ENCODE peak calls at places on chromosomes 2 and 18, in seven cellular contexts. M, V, O, B, P, F and Q are unnamed samples.

GRCh38 chr2:15907461-15908324 is 32.7 kb upstream of the MYCN start:
- DNase-seq in M (no peak), P (no peak), B (no peak), O (no peak), F (no peak), V (no peak), Q (no peak)

GRCh38 chr2:222288590-222289279 is 10.1 kb downstream of the PAX3 start:
- DNase-seq in V (no peak), O (no peak), P (no peak), B (no peak), F (no peak), M (no peak), Q (no peak)

GRCh38 chr2:68436270-68436669 is 30.8 kb downstream of the FBXO48 start:
- DNase-seq in O (no peak), M (no peak), B (no peak), P (no peak), V (no peak), F (no peak), Q (no peak)

GRCh38 chr2:70949086-70949485 is 13.4 kb downstream of the ATP6V1B1 start:
- DNase-seq in O (no peak), P (no peak), B (no peak), M (no peak), F (no peak), V (no peak), Q (no peak)

GRCh38 chr18:13681701-13682100 is 44.7 kb downstream of the FAM210A start:
- DNase-seq in B (no peak), V (no peak), M (no peak), F (no peak), O (no peak), P (no peak), Q (no peak)

GRCh38 chr2:240405654-240406313 is 29.7 kb upstream of the GPC1 start:
- DNase-seq in F (no peak), V (no peak), P (no peak), B (no peak), M (peak), O (no peak), Q (no peak)

GRCh38 chr2:237733677-237734300 is 64.8 kb upstream of the RBM44 start:
- DNase-seq in O (no peak), P (no peak), F (no peak), B (no peak), M (no peak), V (no peak), Q (peak)

GRCh38 chr2:112031473-112031872 is 23.6 kb upstream of the TMEM87B start:
- DNase-seq in V (peak), F (no peak), O (no peak), B (no peak), M (no peak), P (peak), Q (no peak)

GRCh38 chr2:71746946-71747501 is 293.7 kb downstream of the DYSF start:
- DNase-seq in V (peak), F (no peak), B (no peak), O (peak), P (peak), M (peak), Q (peak)

GRCh38 chr2:172308253-172308935 is 119.0 kb upstream of the ITGA6 start:
- DNase-seq in P (no peak), M (no peak), V (no peak), B (no peak), F (no peak), O (no peak), Q (no peak)

GRCh38 chr2:86442642-86443005 is 1.5 kb downstream of the KDM3A start:
- DNase-seq in M (peak), V (peak), P (peak), O (peak), F (peak), B (peak), Q (peak)

GRCh38 chr2:175414872-175415487 is 233.5 kb upstream of the ATP5MC3 start:
- DNase-seq in P (peak), M (peak), F (no peak), V (peak), B (peak), O (peak), Q (peak)
- TF ChIP-seq CTCF in P (peak), M (peak), F (peak), V (peak), B (peak), O (peak), Q (peak)

DNA sequence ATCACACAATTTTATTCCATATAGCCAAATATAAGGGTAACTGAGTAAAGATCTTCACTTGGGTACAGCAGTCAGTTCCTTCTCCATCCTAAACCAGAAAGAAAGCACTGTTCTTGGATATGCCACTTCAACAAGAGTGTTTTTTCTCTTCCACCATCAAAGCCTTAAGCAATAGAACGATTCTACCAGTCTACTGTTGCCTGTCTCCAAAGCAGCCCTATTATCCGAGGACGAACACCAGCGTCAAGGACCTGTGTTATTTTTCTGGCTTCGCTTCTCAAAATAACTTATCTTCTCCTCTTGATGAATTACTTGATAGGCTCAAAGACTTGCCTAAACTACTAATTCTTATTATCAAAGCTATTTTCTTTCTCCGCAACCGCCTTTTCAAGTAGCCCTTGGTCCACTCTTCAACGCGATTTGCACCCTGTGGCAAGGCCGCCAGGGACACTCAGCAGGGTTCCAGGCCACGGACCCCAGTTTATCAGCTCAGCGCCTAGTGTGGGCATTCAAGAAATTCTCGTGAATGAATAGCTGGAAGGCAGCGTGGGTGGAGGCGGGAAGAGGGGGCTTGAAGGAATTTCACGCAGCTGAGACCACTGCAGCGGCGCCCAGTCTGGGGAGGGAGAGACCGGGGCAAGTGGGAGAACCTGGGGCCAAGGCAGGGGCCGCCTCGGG is 598 bp downstream of the ALS2 start:
- DNase-seq in O (no peak), F (no peak), M (no peak), V (peak), P (no peak), B (no peak), Q (peak)
- TF ChIP-seq CTCF in O (no peak), F (no peak), M (no peak), V (no peak), P (no peak), B (no peak), Q (no peak)

GRCh38 chr18:37553633-37554398 is 11.8 kb downstream of the CELF4 start:
- DNase-seq in O (no peak), F (no peak), P (no peak), V (no peak), M (no peak), B (no peak), Q (no peak)
- TF ChIP-seq CTCF in O (no peak), F (peak), P (no peak), V (no peak), M (no peak), B (peak), Q (no peak)

GRCh38 chr2:55268907-55269611 is at the start of gene MTIF2:
- DNase-seq in V (peak), O (peak), P (peak), B (peak), F (peak), M (peak), Q (peak)
- TF ChIP-seq CTCF in V (no peak), O (peak), P (no peak), B (peak), F (no peak), M (no peak), Q (no peak)

GRCh38 chr2:44937688-44938240 is 3.7 kb upstream of the SIX3 start:
- DNase-seq in P (no peak), V (no peak), O (no peak), F (peak), M (no peak), B (no peak), Q (no peak)
- TF ChIP-seq CTCF in P (no peak), V (no peak), O (no peak), F (no peak), M (no peak), B (no peak), Q (no peak)

GRCh38 chr18:49168970-49169619 is 218.3 kb upstream of the SMAD7 start:
- DNase-seq in V (no peak), P (no peak), F (peak), B (no peak), M (no peak), O (no peak), Q (no peak)
- TF ChIP-seq CTCF in V (no peak), P (no peak), F (peak), B (no peak), M (no peak), O (no peak), Q (no peak)

DNA sequence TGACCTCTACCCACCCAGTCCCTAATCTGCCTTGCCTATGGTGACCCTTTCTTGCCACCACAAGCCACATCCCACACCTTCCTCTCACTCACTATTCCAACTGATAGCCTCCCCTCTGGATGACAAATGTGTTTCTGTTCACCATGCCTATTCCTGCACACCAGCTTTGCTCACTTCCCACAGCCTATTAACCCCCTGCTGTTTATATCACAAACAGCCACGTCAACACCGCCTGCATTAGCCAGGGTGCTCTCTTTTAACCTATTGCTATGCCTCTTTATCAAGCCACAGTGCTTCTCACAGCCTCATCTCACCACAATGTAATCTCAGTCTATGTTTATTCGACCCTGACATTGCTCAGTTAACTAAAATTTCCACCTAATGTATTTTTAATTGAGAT is 271.8 kb downstream of the SUCLG1 start:
- DNase-seq in B (no peak), O (no peak), M (no peak), V (no peak), F (no peak), P (no peak), Q (no peak)
- TF ChIP-seq CTCF in B (no peak), O (no peak), M (no peak), V (no peak), F (no peak), P (no peak), Q (no peak)

DNA sequence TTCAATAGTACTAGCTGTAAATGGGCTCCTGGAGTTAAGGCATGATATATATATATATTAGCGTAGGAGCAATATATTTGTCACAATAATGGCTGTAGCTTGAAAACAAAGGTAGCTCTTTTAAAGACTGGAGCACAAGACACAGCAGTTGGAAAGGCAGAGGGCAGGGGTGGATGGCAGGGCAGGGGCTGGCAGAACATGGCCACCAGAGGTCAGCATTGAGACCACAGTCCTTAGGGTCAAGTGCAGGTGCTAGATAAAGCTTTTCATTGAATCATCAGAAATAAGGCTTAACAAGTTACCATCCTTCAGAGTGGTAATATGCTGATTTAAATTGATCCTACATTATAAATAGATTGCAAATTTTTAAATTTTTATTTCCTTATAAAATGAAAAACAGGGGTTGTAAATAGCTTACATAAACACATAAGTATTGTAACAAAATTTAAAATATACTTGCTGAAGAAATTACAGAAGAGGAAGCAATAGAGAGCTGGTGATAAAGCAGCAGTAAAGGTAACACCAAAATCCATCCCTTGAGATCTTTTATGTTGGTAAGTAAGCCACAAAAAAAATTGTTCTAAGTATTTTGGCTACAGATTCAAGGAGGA is 161.2 kb upstream of the PIEZO2 start:
- DNase-seq in M (no peak), P (peak), V (peak), O (peak), B (no peak), F (peak), Q (peak)
- TF ChIP-seq CTCF in M (peak), P (peak), V (peak), O (peak), B (peak), F (peak), Q (peak)

GRCh38 chr18:48668466-48669179 is 129.8 kb downstream of the CTIF start:
- DNase-seq in O (no peak), V (no peak), B (no peak), M (no peak), P (no peak), F (no peak), Q (no peak)
- TF ChIP-seq CTCF in O (no peak), V (peak), B (no peak), M (no peak), P (no peak), F (no peak), Q (no peak)

GRCh38 chr2:232331071-232331470 is 47.5 kb upstream of the ALPP start:
- DNase-seq in M (no peak), F (no peak), B (no peak), O (peak), P (peak), V (no peak), Q (no peak)

GRCh38 chr2:232330068-232330999 is 48.2 kb upstream of the ALPP start:
- DNase-seq in F (no peak), B (no peak), V (no peak), M (no peak), O (no peak), P (no peak), Q (no peak)

GRCh38 chr2:232333361-232334135 is 45.0 kb upstream of the ALPP start:
- DNase-seq in V (no peak), B (no peak), M (peak), F (no peak), O (no peak), P (no peak), Q (peak)

GRCh38 chr2:232335859-232336215 is 42.7 kb upstream of the ALPP start:
- DNase-seq in P (no peak), O (no peak), F (no peak), B (no peak), V (no peak), M (no peak), Q (no peak)

DNA sequence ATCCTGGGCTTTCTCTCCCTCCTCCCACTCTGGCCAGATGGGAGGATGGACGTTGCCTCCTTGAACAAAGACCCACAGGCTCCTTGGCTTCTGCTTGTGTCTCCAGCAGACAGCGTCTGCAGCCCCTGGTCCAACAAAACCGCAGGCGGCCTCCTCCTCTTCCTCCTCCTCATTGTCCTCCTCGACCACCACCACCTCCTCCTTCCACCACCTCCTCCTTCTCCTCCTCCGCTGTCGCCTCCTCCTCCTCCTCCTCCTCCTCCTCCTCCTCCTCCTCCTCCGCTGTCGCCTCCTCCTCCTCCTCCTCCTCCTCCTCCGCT is 45.7 kb upstream of the ALPP start:
- DNase-seq in O (no peak), F (no peak), P (no peak), V (no peak), M (no peak), B (no peak), Q (no peak)
- TF ChIP-seq CTCF in O (no peak), F (no peak), P (no peak), V (no peak), M (no peak), B (no peak), Q (no peak)